ENCODE peak calls at places on chromosomes 5 and 9, in seven cellular contexts. N is adrenal gland, V is stomach, Y is gastrocnemius medialis, A is uterus, I is spleen, R is sigmoid colon. U is an unnamed sample.

GRCh38 chr9:81984911-81985310 is 3.7 kb upstream of the SPATA31D1 start:
- DNase-seq in Y (no peak), R (no peak), N (no peak), I (no peak), V (no peak), A (no peak), U (no peak)

GRCh38 chr9:128556276-128556675 is 3.9 kb downstream of the SPTAN1 start:
- DNase-seq in V (no peak), Y (no peak), N (no peak), A (no peak), R (no peak), I (no peak), U (no peak)

GRCh38 chr5:9339206-9339818 is 206.6 kb downstream of the SEMA5A start:
- DNase-seq in I (no peak), V (no peak), A (no peak), R (no peak), N (no peak), Y (no peak), U (no peak)

GRCh38 chr5:170310187-170310586 is 12.6 kb upstream of the LCP2 start:
- DNase-seq in N (no peak), V (no peak), I (no peak), Y (no peak), R (no peak), A (no peak), U (no peak)

GRCh38 chr9:117232266-117232665 is 182.6 kb downstream of the ASTN2 start:
- DNase-seq in V (no peak), A (no peak), R (no peak), Y (no peak), I (no peak), N (no peak), U (no peak)

GRCh38 chr9:114405294-114406034 is 17.7 kb upstream of the AKNA start:
- DNase-seq in R (peak; percentile 87), A (peak; percentile 85), N (peak; percentile 90), Y (peak; percentile 38), V (peak; percentile 81), I (peak; percentile 91), U (peak; percentile 79)

GRCh38 chr5:24862117-24862516 is 217.3 kb upstream of the CDH10 start:
- DNase-seq in I (no peak), R (no peak), V (no peak), N (no peak), A (no peak), Y (no peak), U (no peak)

GRCh38 chr9:20989923-20990341 is 41.5 kb downstream of the HACD4 start:
- DNase-seq in Y (no peak), N (peak; percentile 63), V (no peak), I (peak; percentile 88), A (peak; percentile 20), R (peak; percentile 69), U (peak; percentile 69)

DNA sequence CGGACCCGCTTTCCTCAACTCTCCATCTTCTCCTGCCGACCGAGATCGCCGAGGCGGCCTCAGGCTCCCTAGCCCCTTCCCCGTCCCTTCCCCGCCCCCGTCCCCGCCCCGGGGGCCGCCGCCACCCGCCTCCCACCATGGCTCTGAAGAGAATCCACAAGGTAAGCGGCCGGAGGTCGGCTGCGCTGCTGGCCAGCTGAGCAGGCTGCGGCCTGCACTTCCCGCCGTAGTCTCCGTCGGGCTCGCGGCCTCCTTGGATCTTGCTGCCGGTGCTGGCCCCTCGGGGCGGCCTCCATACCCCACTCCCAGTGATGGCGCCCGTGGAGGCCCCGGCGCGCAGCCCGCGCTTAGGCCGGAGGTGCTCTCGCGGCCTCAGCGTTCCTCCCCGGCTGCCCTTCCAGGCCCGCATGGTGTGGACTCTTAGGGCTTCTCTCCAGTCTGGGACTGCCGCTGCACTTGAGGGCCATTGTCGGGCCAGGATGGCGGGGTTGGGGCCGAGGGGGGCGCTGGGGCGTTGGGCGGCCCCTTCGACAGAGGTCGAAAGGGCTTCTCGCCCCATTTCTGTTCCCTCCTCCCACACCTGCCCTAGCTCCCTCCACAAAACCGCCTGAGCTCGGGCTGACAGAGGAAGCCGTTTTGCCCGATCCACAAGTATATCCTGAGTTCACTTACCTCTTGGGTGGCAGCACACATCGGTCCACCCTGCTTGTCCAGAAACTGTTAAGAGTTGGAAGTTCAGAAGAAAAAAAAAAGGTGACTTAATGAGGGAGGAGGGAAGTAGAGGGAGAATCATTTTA is 714 bp downstream of the UBE2D2 start:
- DNase-seq in A (peak; percentile 22), R (peak; percentile 76), Y (peak; percentile 10), V (peak; percentile 42), I (peak; percentile 92), N (peak; percentile 64), U (peak; percentile 47)
- TF ChIP-seq POLR2A in A (no peak), R (no peak), Y (no peak), V (no peak), I (no peak), N (no peak), U (no peak)

GRCh38 chr5:96881511-96882115 is 5.3 kb downstream of the ERAP2 start:
- DNase-seq in Y (no peak), V (no peak), A (no peak), N (no peak), I (no peak), R (no peak), U (no peak)
- TF ChIP-seq POLR2A in Y (no peak), V (no peak), A (no peak), N (no peak), I (no peak), R (no peak), U (no peak)

DNA sequence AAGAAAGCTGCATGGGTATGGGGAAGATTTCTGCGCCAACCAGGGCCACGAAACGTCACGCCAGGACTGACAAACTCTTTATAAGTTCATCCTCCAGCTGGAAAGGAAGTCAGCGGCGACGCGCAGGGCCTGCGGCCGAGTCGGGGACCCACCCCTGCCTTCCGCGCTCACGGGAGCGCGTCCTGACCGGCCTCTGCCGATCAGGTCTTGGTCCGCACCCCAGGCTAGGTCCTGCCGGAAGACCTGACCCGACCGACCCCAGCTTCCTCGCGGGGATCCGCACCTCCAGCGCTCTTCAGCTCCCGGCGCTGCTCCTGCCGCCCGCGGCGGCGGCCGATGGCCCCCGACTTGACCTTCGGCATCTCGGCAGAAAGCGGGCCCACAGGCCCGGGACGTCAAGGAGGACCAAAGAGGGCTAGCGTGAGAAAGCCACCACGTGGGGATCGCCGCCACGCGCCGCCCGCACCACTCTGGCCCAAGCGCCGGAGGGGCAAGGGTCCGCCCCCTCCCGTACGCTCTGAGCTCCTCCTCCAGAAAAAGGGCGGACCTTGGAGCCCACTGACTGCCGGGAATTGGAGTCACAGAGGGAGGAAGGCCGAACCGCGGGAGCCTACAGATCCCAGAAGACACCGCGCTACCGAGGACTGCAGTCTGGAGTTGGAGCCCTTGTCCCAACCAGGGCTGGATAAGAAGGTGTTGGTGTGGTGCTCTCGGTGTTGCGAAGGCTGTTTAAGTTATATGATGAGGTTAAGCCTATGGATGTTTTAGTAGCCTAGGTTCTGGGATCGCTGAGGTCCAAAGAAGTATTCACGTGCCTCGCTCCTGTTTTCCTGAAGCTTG is at the start of gene DIMT1:
- DNase-seq in N (peak; percentile 98), A (peak; percentile 96), R (peak; percentile 98), Y (peak; percentile 96), V (peak; percentile 96), I (peak; percentile 98), U (peak; percentile 96)
- TF ChIP-seq POLR2A in N (peak; percentile 75), A (peak; percentile 68), R (peak; percentile 55), Y (peak; percentile 89), V (peak; percentile 47), I (no peak), U (peak; percentile 89)

GRCh38 chr5:173736923-173737412 is 120.5 kb upstream of the BOD1 start:
- DNase-seq in R (no peak), N (no peak), V (peak; percentile 34), A (no peak), I (no peak), Y (no peak), U (no peak)
- TF ChIP-seq POLR2A in R (no peak), N (no peak), V (no peak), A (no peak), I (no peak), Y (no peak), U (no peak)